ENCODE peak calls at places on chromosome 20, in five cellular contexts. M is brain microvascular endothelial cell, F is stomach, H is lower lobe of right lung, C is GM13976. T is an unnamed sample.

GRCh38 chr20:3803289-3803688 is 7.2 kb downstream of the CDC25B start:
- DNase-seq in M (no peak), F (no peak), H (peak), C (no peak), T (no peak)

GRCh38 chr20:58005581-58006345 is 222.7 kb downstream of the ANKRD60 start:
- DNase-seq in M (no peak), F (no peak), H (no peak), C (no peak), T (no peak)

GRCh38 chr20:50588034-50588736 is 78.0 kb downstream of the PTPN1 start:
- DNase-seq in M (peak), F (peak), H (peak), C (peak), T (peak)

GRCh38 chr20:46021361-46022359 is 7.4 kb upstream of the SLC12A5 start:
- DNase-seq in M (no peak), F (peak), H (no peak), C (peak), T (no peak)

GRCh38 chr20:53708129-53708968 is 114.7 kb upstream of the ZNF217 start:
- DNase-seq in M (peak), F (no peak), H (no peak), C (peak), T (no peak)

GRCh38 chr20:15742076-15742475 is 831.2 kb downstream of the KIF16B start:
- DNase-seq in M (no peak), F (no peak), H (no peak), C (no peak), T (no peak)

GRCh38 chr20:38962898-38963484 is 847 bp downstream of the DHX35 start:
- DNase-seq in M (no peak), F (no peak), H (no peak), C (no peak), T (no peak)

GRCh38 chr20:48945840-48946514 is 24.5 kb downstream of the ARFGEF2 start:
- DNase-seq in M (no peak), F (peak), H (no peak), C (no peak), T (no peak)

GRCh38 chr20:24828992-24829648 is 119.9 kb upstream of the CST7 start:
- DNase-seq in M (no peak), F (no peak), H (no peak), C (no peak), T (peak)

GRCh38 chr20:38805958-38806854 is 709 bp downstream of the PPP1R16B start:
- DNase-seq in M (no peak), F (no peak), H (peak), C (peak), T (no peak)

GRCh38 chr20:23232679-23233308 is 117.8 kb upstream of the NXT1 start:
- DNase-seq in M (no peak), F (no peak), H (no peak), C (no peak), T (no peak)

GRCh38 chr20:61976275-61976649 is 89.4 kb downstream of the TAF4 start:
- DNase-seq in M (no peak), F (no peak), H (no peak), C (no peak), T (no peak)

GRCh38 chr20:12435254-12435653 is 517.6 kb downstream of the BTBD3 start:
- DNase-seq in M (no peak), F (no peak), H (no peak), C (no peak), T (no peak)

GRCh38 chr20:24309596-24309995 is 159.8 kb upstream of the SYNDIG1 start:
- DNase-seq in M (peak), F (no peak), H (no peak), C (no peak), T (no peak)

GRCh38 chr20:8969062-8969694 is 99.7 kb upstream of the PLCB4 start:
- DNase-seq in M (no peak), F (no peak), H (no peak), C (no peak), T (no peak)

GRCh38 chr20:1928154-1928553 is 32.9 kb downstream of the SIRPA start:
- DNase-seq in M (no peak), F (no peak), H (no peak), C (no peak), T (no peak)

GRCh38 chr20:61853073-61854005 is 212.3 kb downstream of the TAF4 start:
- DNase-seq in M (no peak), F (no peak), H (no peak), C (no peak), T (no peak)

GRCh38 chr20:408843-409696 is 971 bp downstream of the RBCK1 start:
- DNase-seq in M (no peak), F (no peak), H (no peak), C (no peak), T (no peak)

GRCh38 chr20:6700563-6701328 is 66.7 kb upstream of the BMP2 start:
- DNase-seq in M (no peak), F (no peak), H (peak), C (no peak), T (no peak)

GRCh38 chr20:44610313-44610965 is 28.1 kb downstream of the PKIG start:
- DNase-seq in M (no peak), F (no peak), H (no peak), C (no peak), T (no peak)

GRCh38 chr20:3326779-3327521 is 80.5 kb downstream of the DNAAF9 start:
- DNase-seq in M (no peak), F (no peak), H (no peak), C (no peak), T (no peak)

GRCh38 chr20:3572151-3572550 is 91.0 kb downstream of the GFRA4 start:
- DNase-seq in M (no peak), F (no peak), H (no peak), C (no peak), T (no peak)

GRCh38 chr20:38363004-38363747 is 16.9 kb downstream of the LBP start:
- DNase-seq in M (no peak), F (no peak), H (no peak), C (no peak), T (no peak)

GRCh38 chr20:25195962-25196700 is 619 bp downstream of the ENTPD6 start:
- DNase-seq in M (peak), F (peak), H (peak), C (no peak), T (no peak)

GRCh38 chr20:19975901-19976300 is 41.3 kb upstream of the NAA20 start:
- DNase-seq in M (no peak), F (peak), H (no peak), C (no peak), T (no peak)

GRCh38 chr20:46341374-46342044 is 33.2 kb upstream of the CDH22 start:
- DNase-seq in M (no peak), F (no peak), H (no peak), C (no peak), T (no peak)

GRCh38 chr20:2285618-2286017 is 10.2 kb upstream of the TGM3 start:
- DNase-seq in M (no peak), F (no peak), H (no peak), C (no peak), T (no peak)

GRCh38 chr20:38043512-38044300 is 10.2 kb downstream of the RPRD1B start:
- DNase-seq in M (peak), F (no peak), H (no peak), C (no peak), T (no peak)

GRCh38 chr20:21022925-21023324 is 83.2 kb downstream of the LINC00237 start:
- DNase-seq in M (no peak), F (no peak), H (no peak), C (no peak), T (no peak)

GRCh38 chr20:62710221-62710885 is 1.7 kb downstream of the NTSR1 start:
- DNase-seq in M (no peak), F (no peak), H (no peak), C (no peak), T (no peak)

GRCh38 chr20:25252226-25252625 is 4.3 kb downstream of the PYGB start:
- DNase-seq in M (no peak), F (no peak), H (no peak), C (no peak), T (peak)

GRCh38 chr20:23612385-23612784 is 6.7 kb upstream of the CST9 start:
- DNase-seq in M (no peak), F (no peak), H (no peak), C (no peak), T (no peak)

GRCh38 chr20:54067606-54068174 is 2.7 kb downstream of the BCAS1 start:
- DNase-seq in M (no peak), F (peak), H (peak), C (no peak), T (no peak)

GRCh38 chr20:34431168-34431567 is 68.1 kb downstream of the ITCH start:
- DNase-seq in M (no peak), F (no peak), H (no peak), C (no peak), T (no peak)

GRCh38 chr20:10090588-10091166 is 55.9 kb downstream of the ANKEF1 start:
- DNase-seq in M (peak), F (peak), H (peak), C (peak), T (no peak)

GRCh38 chr20:25856256-25856884 is 159.7 kb upstream of the ZNF337 start:
- DNase-seq in M (no peak), F (no peak), H (peak), C (no peak), T (no peak)

GRCh38 chr20:46293084-46293483 is 15.2 kb downstream of the CDH22 start:
- DNase-seq in M (peak), F (no peak), H (no peak), C (no peak), T (no peak)

T was measured in right atrium auricular region.